ENCODE peak calls at places on chromosomes 7 and 10, in four cellular contexts. Y is WTC11, C is left ventricle myocardium inferior, F is kidney. O is an unnamed sample.

GRCh38 chr7:1193593-1194424 is 33.8 kb upstream of the ZFAND2A start:
- DNase-seq in F (no peak), Y (peak), C (peak), O (no peak)

GRCh38 chr10:24998044-24998443 is 17.9 kb downstream of the ENKUR start:
- DNase-seq in Y (no peak), F (no peak), C (no peak), O (no peak)

GRCh38 chr10:132304756-132305509 is 2.8 kb downstream of the STK32C start:
- DNase-seq in C (no peak), Y (no peak), F (no peak), O (peak)

GRCh38 chr7:11130012-11130411 is 156.3 kb downstream of the PHF14 start:
- DNase-seq in Y (no peak), C (no peak), F (no peak), O (no peak)

GRCh38 chr7:2845193-2845592 is 1.1 kb upstream of the GNA12 start:
- DNase-seq in C (no peak), Y (no peak), F (no peak), O (no peak)

GRCh38 chr7:28174442-28174841 is 6.2 kb downstream of the JAZF1 start:
- DNase-seq in C (no peak), F (no peak), Y (no peak), O (no peak)

GRCh38 chr10:22250897-22251605 is 33.2 kb upstream of the EBLN1 start:
- DNase-seq in C (no peak), F (no peak), Y (no peak), O (no peak)

GRCh38 chr7:158137516-158138328 is 449.9 kb downstream of the PTPRN2 start:
- DNase-seq in Y (no peak), F (no peak), C (no peak), O (no peak)

GRCh38 chr7:108403597-108404217 is 52.5 kb downstream of the NRCAM start:
- DNase-seq in C (no peak), Y (no peak), F (no peak), O (no peak)

GRCh38 chr10:24552346-24553016 is 171.2 kb downstream of the ARHGAP21 start:
- DNase-seq in Y (peak), F (peak), C (no peak), O (peak)

GRCh38 chr7:93992423-93993110 is 11.6 kb downstream of the BET1 start:
- DNase-seq in Y (no peak), F (no peak), C (no peak), O (no peak)

GRCh38 chr7:115707236-115707635 is 323.3 kb downstream of the TFEC start:
- DNase-seq in C (no peak), F (no peak), Y (peak), O (no peak)

GRCh38 chr7:107047902-107048782 is 3.6 kb downstream of the PRKAR2B start:
- DNase-seq in F (no peak), Y (peak), C (no peak), O (no peak)

GRCh38 chr10:132547421-132547861 is 9.9 kb downstream of the INPP5A start:
- DNase-seq in F (peak), Y (peak), C (peak), O (no peak)

DNA sequence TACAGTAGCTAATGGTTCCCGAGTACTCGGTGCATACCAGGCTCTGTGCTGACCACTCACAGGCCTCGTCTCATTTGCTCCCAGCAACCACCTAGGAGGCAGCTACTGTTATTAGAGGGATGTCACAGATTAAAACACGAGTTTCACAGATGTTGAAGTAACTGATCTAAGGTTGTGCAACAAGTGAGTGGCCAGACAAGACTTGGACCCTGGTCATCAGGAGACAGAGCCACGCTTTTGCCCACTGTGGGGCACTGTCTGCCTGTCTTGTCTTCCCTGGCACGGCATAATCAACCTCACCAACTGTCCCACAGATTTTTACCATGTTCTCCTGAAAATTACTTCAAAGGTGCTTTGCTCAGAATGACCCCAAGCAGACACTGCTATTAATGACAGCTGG is 111.6 kb upstream of the HABP2 start:
- DNase-seq in F (no peak), Y (no peak), C (no peak), O (no peak)
- TF ChIP-seq CTCF in F (no peak), Y (no peak), C (no peak), O (no peak)

GRCh38 chr10:43785252-43785651 is 136.6 kb upstream of the ZNF32 start:
- DNase-seq in C (no peak), Y (no peak), F (no peak), O (no peak)
- TF ChIP-seq CTCF in C (peak), Y (no peak), F (no peak), O (peak)

DNA sequence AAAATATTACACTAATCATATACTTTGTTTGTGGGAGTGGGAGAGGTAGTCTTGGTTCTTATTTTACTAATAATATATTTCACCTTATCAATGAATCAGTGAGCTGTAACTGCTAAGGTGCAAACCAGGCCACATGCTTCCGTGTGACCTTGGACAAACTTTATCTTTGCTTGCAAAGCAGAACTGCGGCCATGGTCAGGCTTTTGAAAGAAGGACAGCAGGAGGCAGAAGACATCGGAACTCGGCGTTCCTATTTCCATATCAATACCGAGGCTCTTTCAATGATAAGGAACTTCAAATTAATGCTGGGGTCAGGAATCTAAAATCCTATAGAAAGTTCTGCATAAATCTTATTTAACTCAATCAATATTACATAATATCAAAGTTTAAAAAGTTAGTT is 491.9 kb upstream of the PFKP start:
- DNase-seq in Y (peak), F (no peak), C (no peak), O (no peak)
- TF ChIP-seq CTCF in Y (no peak), F (no peak), C (no peak), O (no peak)

GRCh38 chr7:97024209-97025129 is at the start of gene DLX5:
- DNase-seq in C (no peak), F (peak), Y (peak), O (no peak)
- TF ChIP-seq CTCF in C (no peak), F (no peak), Y (no peak), O (no peak)